ENCODE peak calls at places on chromosomes 5 and 9, in seven cellular contexts. Z, D, K, N, I, Q and C are unnamed samples. For H3K4me1, the result is how much of the 10 kb centered on the place peaks cover.

GRCh38 chr9:91084896-91085295 is 276.8 kb downstream of the AUH start:
- DNase-seq in N (no peak), D (no peak), K (no peak), Q (no peak), I (no peak), Z (no peak), C (no peak)

GRCh38 chr5:132090107-132090506 is 16.5 kb downstream of the CSF2 start:
- DNase-seq in K (no peak), Q (peak), I (no peak), N (peak), Z (no peak), D (peak), C (peak)

GRCh38 chr5:92580814-92581213 is 1000.2 kb downstream of the NR2F1-AS1 start:
- DNase-seq in I (no peak), K (no peak), D (no peak), Q (peak), N (no peak), Z (no peak), C (no peak)

GRCh38 chr5:180519098-180519497 is 24.9 kb downstream of the CNOT6 start:
- DNase-seq in D (peak), N (peak), I (no peak), Q (peak), K (no peak), Z (no peak), C (no peak)

GRCh38 chr9:82491604-82492003 is 503.0 kb downstream of the SPATA31D1 start:
- DNase-seq in I (no peak), Z (no peak), N (no peak), K (no peak), D (peak), Q (no peak), C (no peak)

GRCh38 chr9:114189823-114190562 is 34.7 kb downstream of the COL27A1 start:
- DNase-seq in Q (no peak), N (no peak), Z (no peak), K (no peak), D (no peak), I (no peak), C (no peak)

GRCh38 chr5:137359941-137360340 is 139.2 kb downstream of the SPOCK1 start:
- DNase-seq in D (no peak), I (no peak), Q (no peak), N (no peak), K (no peak), Z (no peak), C (no peak)

GRCh38 chr5:67234671-67235176 is 38.1 kb upstream of the CD180 start:
- DNase-seq in Z (no peak), K (peak), D (peak), N (peak), Q (peak), I (peak), C (peak)

GRCh38 chr5:37722236-37723146 is 117.3 kb downstream of the GDNF start:
- DNase-seq in I (no peak), D (peak), Z (peak), N (peak), Q (peak), K (no peak), C (peak)

GRCh38 chr9:86846679-86847078 is 100.6 kb downstream of the GAS1 start:
- DNase-seq in N (peak), I (no peak), Q (peak), K (no peak), D (no peak), Z (no peak), C (no peak)

GRCh38 chr5:161921781-161922180 is 73.9 kb downstream of the GABRA1 start:
- DNase-seq in N (no peak), I (no peak), K (no peak), Z (no peak), D (no peak), Q (no peak), C (no peak)

GRCh38 chr5:33563983-33564908 is 123.5 kb downstream of the TARS1 start:
- DNase-seq in Z (no peak), D (no peak), I (no peak), N (no peak), Q (peak), K (no peak), C (no peak)

GRCh38 chr5:3671366-3671765 is 75.7 kb downstream of the IRX1 start:
- DNase-seq in N (no peak), K (no peak), Z (no peak), I (no peak), D (no peak), Q (no peak), C (no peak)

GRCh38 chr9:87763286-87763685 is 37.4 kb downstream of the CTSL start:
- DNase-seq in Q (no peak), K (no peak), Z (no peak), N (no peak), D (no peak), I (no peak), C (no peak)

GRCh38 chr5:159184236-159184635 is 25.1 kb downstream of the RNF145 start:
- DNase-seq in Q (peak), N (peak), K (no peak), Z (no peak), D (peak), I (no peak), C (no peak)

GRCh38 chr5:167294861-167295685 is 996.4 kb upstream of the WWC1 start:
- DNase-seq in D (peak), I (peak), Q (peak), N (peak), K (no peak), Z (peak), C (peak)

GRCh38 chr5:178981381-178981780 is 13.7 kb downstream of the GRM6 start:
- DNase-seq in D (no peak), K (no peak), N (no peak), Z (no peak), I (no peak), Q (no peak), C (no peak)

GRCh38 chr5:55160493-55161209 is 680 bp downstream of the GPX8 start:
- DNase-seq in N (peak), Q (peak), Z (peak), I (peak), K (peak), D (peak), C (peak)

GRCh38 chr9:80926611-80927010 is 762.7 kb downstream of the TLE1 start:
- DNase-seq in N (no peak), I (no peak), Q (no peak), K (no peak), Z (no peak), D (no peak), C (peak)

GRCh38 chr5:77607324-77607723 is 31.2 kb downstream of the OTP start:
- DNase-seq in K (no peak), I (no peak), N (no peak), Q (no peak), Z (no peak), D (no peak), C (no peak)

GRCh38 chr9:38018230-38018963 is 50.6 kb downstream of the SHB start:
- DNase-seq in I (no peak), Z (no peak), Q (peak), N (no peak), D (no peak), K (no peak), C (no peak)

GRCh38 chr9:38017885-38018186 is 51.2 kb downstream of the SHB start:
- DNase-seq in K (no peak), Q (peak), Z (no peak), N (no peak), I (no peak), D (no peak), C (no peak)

GRCh38 chr9:38018964-38019602 is 49.9 kb downstream of the SHB start:
- DNase-seq in Q (peak), I (no peak), N (peak), Z (peak), D (peak), K (peak), C (peak)

GRCh38 chr9:38020251-38021076 is 48.6 kb downstream of the SHB start:
- DNase-seq in K (no peak), Z (no peak), N (no peak), D (no peak), I (no peak), Q (no peak), C (no peak)

DNA sequence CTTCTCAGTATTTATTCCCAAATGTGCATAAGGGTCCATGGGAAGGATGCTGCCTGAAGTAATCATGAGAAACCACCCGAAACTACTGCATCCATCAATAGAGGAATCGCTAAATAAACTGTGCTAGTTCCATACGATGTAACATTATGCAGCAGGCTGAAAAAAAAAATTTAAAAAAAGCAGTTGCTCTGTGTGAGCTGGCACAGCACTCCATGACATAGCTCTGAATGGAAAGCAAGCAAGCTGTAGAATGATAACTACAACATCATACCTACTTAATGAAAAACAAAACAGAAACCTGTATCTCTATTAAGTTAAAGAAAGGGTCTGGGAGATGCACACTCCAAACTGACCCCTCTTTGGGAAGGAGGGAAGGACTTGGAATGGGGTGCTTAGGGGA is 49.3 kb downstream of the SHB start:
- DNase-seq in Z (no peak), D (no peak), N (no peak), I (no peak), Q (peak), K (no peak), C (no peak)
- H3K4me1 ChIP-seq in Z (half or more), D (half or more), N (under half), I (under half), Q (half or more), K (under half), C (half or more)

DNA sequence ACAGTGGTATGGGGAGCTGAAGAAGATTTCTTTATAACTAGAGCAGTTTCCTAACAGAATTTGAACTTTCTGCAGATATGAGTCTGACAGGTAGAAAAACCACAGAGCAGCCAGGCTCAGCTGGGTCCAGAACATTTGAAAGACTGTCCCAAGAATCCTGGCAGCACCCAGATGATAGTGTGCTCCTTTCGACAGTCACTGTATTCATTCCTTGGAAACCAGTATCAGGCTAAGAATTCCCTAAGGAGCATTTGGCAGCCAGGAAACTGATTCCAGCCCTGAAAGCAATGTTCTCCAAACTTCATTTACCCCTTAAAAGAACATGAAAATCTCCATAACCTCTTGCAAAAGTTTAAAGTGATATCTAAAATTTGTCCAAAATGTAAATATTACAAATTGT is 123.0 kb upstream of the MTAP start:
- DNase-seq in I (no peak), Q (peak), D (no peak), Z (no peak), K (no peak), N (no peak), C (no peak)
- H3K4me1 ChIP-seq in I (under half), Q (half or more), D (half or more), Z (half or more), K (under half), N (under half), C (under half)

DNA sequence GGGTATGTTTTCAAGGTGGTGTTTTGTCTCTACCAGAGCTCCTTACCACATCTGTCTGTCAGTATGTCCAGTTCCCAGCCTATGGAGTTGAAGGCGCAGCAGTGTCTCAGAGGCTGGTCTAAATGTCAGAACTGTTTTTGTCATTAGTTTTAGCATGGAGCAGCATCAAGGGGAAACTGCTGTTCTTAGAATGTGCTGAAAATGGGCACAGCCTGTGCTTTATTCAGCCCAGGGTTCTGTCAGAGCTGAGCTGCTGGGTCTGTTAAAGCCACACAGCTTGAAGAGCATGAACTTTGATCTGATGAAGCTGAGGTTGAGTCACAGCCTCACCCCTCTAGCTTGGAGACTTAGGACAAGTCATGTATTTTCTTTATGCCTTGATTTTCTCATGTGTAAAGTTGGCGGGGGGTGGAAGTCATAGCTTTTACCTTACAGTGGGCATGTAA is 71.9 kb downstream of the RALGPS1 start:
- DNase-seq in K (no peak), Q (peak), I (peak), N (peak), D (no peak), Z (peak), C (no peak)
- H3K4me1 ChIP-seq in K (under half), Q (under half), I (under half), N (under half), D (under half), Z (under half), C (under half)

DNA sequence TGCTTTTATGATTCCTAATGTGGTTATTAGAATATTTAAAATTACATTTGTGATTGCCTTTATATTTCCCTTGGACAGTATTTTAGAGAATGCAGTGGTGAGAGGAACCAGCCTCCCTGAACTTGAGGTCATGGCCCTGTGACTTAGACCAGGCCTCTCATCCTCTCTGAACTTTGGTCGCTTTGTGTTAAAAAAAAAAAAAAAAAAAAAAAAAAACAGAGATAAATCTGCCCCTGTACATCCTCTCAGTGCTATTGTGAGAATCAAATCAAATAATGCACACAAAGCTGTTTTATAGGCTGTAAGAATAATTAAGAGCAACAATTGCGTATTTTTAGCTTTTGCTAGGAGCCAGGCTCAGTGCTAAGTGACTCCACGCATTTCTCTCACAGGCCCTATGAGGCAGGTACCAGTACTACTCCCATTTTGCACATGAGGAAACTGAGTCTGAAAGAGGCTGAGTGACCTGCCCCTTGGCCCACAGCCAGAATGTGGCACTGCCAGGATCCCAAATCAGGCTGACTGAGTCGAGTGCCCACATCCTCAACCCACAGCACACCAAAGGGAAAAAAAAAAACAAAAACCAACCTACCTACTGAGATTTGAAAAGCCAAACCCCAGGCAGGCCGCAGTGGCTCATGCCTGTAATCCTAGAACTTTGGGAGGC is 110.3 kb upstream of the LARP1 start:
- DNase-seq in N (no peak), D (no peak), K (no peak), I (no peak), Q (no peak), Z (no peak), C (no peak)
- H3K4me1 ChIP-seq in N (under half), D (under half), K (under half), I (under half), Q (under half), Z (under half), C (under half)

GRCh38 chr5:173922527-173922926 is 34.4 kb downstream of the CPEB4 start:
- DNase-seq in D (no peak), K (no peak), N (no peak), Z (no peak), I (no peak), Q (no peak), C (no peak)

GRCh38 chr5:173920866-173921265 is 32.7 kb downstream of the CPEB4 start:
- DNase-seq in K (no peak), Q (peak), N (no peak), D (peak), Z (no peak), I (no peak), C (no peak)

GRCh38 chr5:173919443-173919842 is 31.3 kb downstream of the CPEB4 start:
- DNase-seq in I (no peak), K (no peak), N (no peak), Z (no peak), Q (peak), D (no peak), C (peak)

GRCh38 chr5:173917788-173918786 is 29.9 kb downstream of the CPEB4 start:
- DNase-seq in Q (peak), Z (peak), I (peak), K (peak), D (peak), N (peak), C (peak)

GRCh38 chr5:173920024-173920753 is 32.0 kb downstream of the CPEB4 start:
- DNase-seq in Q (peak), N (peak), K (no peak), Z (no peak), I (no peak), D (peak), C (peak)
- H3K4me1 ChIP-seq in Q (under half), N (under half), K (under half), Z (half or more), I (under half), D (under half), C (under half)

GRCh38 chr9:124869986-124870560 is 8.1 kb downstream of the ARPC5L start:
- DNase-seq in Z (no peak), N (peak), K (no peak), I (peak), Q (peak), D (no peak), C (no peak)

GRCh38 chr9:124870723-124871122 is 8.8 kb downstream of the ARPC5L start:
- DNase-seq in Q (no peak), Z (no peak), D (no peak), N (no peak), I (no peak), K (no peak), C (no peak)

GRCh38 chr9:124868511-124869465 is 6.9 kb downstream of the ARPC5L start:
- DNase-seq in Z (peak), I (peak), K (peak), N (peak), Q (peak), D (peak), C (peak)

GRCh38 chr9:124871156-124871561 is 9.2 kb downstream of the ARPC5L start:
- DNase-seq in Z (no peak), K (no peak), Q (no peak), I (no peak), D (no peak), N (no peak), C (no peak)

GRCh38 chr9:124869466-124869985 is 7.6 kb downstream of the ARPC5L start:
- DNase-seq in Z (no peak), K (no peak), D (no peak), Q (peak), N (no peak), I (peak), C (peak)
- H3K4me1 ChIP-seq in Z (under half), K (under half), D (under half), Q (under half), N (under half), I (half or more), C (under half)

GRCh38 chr5:150615141-150615699 is 25.2 kb upstream of the SYNPO start:
- DNase-seq in K (peak), I (no peak), N (peak), Q (peak), D (peak), Z (no peak), C (no peak)

GRCh38 chr5:150612405-150612804 is 28.1 kb upstream of the SYNPO start:
- DNase-seq in I (peak), Z (no peak), Q (no peak), K (no peak), D (no peak), N (no peak), C (no peak)

GRCh38 chr5:150612905-150613670 is 27.4 kb upstream of the SYNPO start:
- DNase-seq in Z (no peak), I (no peak), K (no peak), Q (no peak), N (no peak), D (peak), C (no peak)

GRCh38 chr5:150614651-150615040 is 25.8 kb upstream of the SYNPO start:
- DNase-seq in N (no peak), D (no peak), Z (no peak), K (no peak), I (no peak), Q (no peak), C (no peak)

GRCh38 chr5:150613991-150614650 is 26.3 kb upstream of the SYNPO start:
- DNase-seq in K (peak), Q (no peak), D (no peak), I (no peak), Z (no peak), N (no peak), C (no peak)
- H3K4me1 ChIP-seq in K (half or more), Q (under half), D (under half), I (half or more), Z (under half), N (under half), C (under half)

DNA sequence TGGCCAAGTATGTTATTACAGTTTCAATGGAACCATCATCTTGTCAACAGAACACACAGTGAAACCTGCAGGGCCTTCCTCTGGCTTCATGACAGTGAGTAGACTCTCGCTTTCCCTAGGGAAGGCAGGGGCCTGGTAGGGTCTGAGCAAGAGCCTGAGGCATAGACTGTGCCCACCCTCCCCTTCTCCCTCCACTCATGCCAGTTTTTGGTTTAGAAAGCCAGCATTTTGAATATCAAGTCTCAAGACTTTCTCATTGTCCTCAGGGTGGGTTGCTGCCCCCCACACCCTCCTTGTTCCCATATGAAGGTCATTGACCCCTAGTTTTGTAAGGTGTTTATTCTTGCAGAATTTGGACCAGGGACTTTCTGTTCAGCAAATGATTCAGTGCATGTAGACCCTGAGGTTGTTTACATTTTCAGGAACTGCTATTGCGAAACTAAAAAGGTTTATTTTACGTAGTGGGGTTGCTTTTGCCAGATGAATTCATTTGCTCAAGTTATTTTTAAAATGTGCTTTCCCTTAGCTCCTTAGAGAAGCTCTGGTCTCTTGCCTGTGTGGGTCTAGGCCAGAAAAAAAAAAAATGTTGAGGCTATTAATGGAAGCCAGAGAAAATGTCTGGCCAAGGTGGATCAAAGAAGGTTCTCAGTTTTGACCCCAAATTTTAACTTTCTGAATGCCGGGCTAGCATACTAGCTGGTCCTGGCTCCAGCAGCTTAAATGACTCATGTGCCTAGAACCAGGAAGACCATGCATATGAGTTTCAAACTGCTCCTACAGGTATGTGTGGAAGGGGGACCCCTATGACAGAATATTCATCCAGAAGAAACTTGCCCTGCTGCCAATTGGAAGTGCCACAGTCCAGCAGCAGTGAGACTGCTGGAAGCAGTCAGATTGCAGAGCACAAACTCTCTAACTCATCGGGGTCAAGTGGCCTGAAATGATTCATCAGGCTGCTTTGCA is 10.1 kb upstream of the MOB3B start:
- DNase-seq in Z (no peak), N (peak), I (peak), K (no peak), D (peak), Q (peak), C (no peak)
- H3K4me1 ChIP-seq in Z (under half), N (under half), I (under half), K (under half), D (under half), Q (under half), C (under half)